ENCODE peak calls at places on chromosomes 3 and 15, in eight cellular contexts. One of them, this sample, is unnamed.

GRCh38 chr15:85044251-85044853 is 62.7 kb downstream of the PDE8A start:
- DNase-seq in bronchial epithelial cell: peak; percentile 66
- DNase-seq in NB4: peak; percentile 63
- DNase-seq in stomach: peak; percentile 61
- DNase-seq in astrocyte of the spinal cord: peak; percentile 73
- DNase-seq in HL-60: peak; percentile 59
- DNase-seq in AG04450: peak; percentile 37
- DNase-seq in K562: no peak
- DNase-seq in this sample: no peak

GRCh38 chr3:149658444-149659172 is 783 bp upstream of the WWTR1 start:
- DNase-seq in bronchial epithelial cell: peak; percentile 66
- DNase-seq in NB4: peak; percentile 12
- DNase-seq in stomach: peak; percentile 70
- DNase-seq in astrocyte of the spinal cord: peak; percentile 90
- DNase-seq in HL-60: no peak
- DNase-seq in AG04450: peak; percentile 46
- DNase-seq in K562: no peak
- DNase-seq in this sample: peak; percentile 54

GRCh38 chr15:81327526-81327925 is 3.6 kb upstream of the STARD5 start:
- DNase-seq in bronchial epithelial cell: no peak
- DNase-seq in NB4: no peak
- DNase-seq in stomach: no peak
- DNase-seq in astrocyte of the spinal cord: peak; percentile 91
- DNase-seq in HL-60: peak; percentile 29
- DNase-seq in AG04450: peak; percentile 74
- DNase-seq in K562: no peak
- DNase-seq in this sample: peak; percentile 43

GRCh38 chr3:106326941-106327765 is 458.3 kb upstream of the CBLB start:
- DNase-seq in bronchial epithelial cell: no peak
- DNase-seq in NB4: no peak
- DNase-seq in stomach: no peak
- DNase-seq in astrocyte of the spinal cord: peak; percentile 56
- DNase-seq in HL-60: no peak
- DNase-seq in AG04450: no peak
- DNase-seq in K562: no peak
- DNase-seq in this sample: no peak

GRCh38 chr3:104165866-104166265 is 1200.8 kb upstream of the ALCAM start:
- DNase-seq in bronchial epithelial cell: no peak
- DNase-seq in NB4: no peak
- DNase-seq in stomach: no peak
- DNase-seq in astrocyte of the spinal cord: no peak
- DNase-seq in HL-60: no peak
- DNase-seq in AG04450: no peak
- DNase-seq in K562: no peak
- DNase-seq in this sample: no peak

GRCh38 chr3:196315821-196316220 is 2.2 kb downstream of the DYNLT2B start:
- DNase-seq in bronchial epithelial cell: peak; percentile 54
- DNase-seq in NB4: no peak
- DNase-seq in stomach: no peak
- DNase-seq in astrocyte of the spinal cord: no peak
- DNase-seq in HL-60: no peak
- DNase-seq in AG04450: no peak
- DNase-seq in K562: no peak
- DNase-seq in this sample: no peak

GRCh38 chr15:48415036-48415886 is 84.0 kb downstream of the DUT start:
- DNase-seq in bronchial epithelial cell: peak; percentile 80
- DNase-seq in NB4: no peak
- DNase-seq in stomach: no peak
- DNase-seq in astrocyte of the spinal cord: no peak
- DNase-seq in HL-60: no peak
- DNase-seq in AG04450: no peak
- DNase-seq in K562: no peak
- DNase-seq in this sample: no peak

GRCh38 chr15:68765602-68766368 is 54.9 kb downstream of the ANP32A start:
- DNase-seq in bronchial epithelial cell: no peak
- DNase-seq in NB4: no peak
- DNase-seq in stomach: no peak
- DNase-seq in astrocyte of the spinal cord: no peak
- DNase-seq in HL-60: no peak
- DNase-seq in AG04450: no peak
- DNase-seq in K562: no peak
- DNase-seq in this sample: no peak

GRCh38 chr3:12990781-12991480 is 82.3 kb downstream of the IQSEC1 start:
- DNase-seq in bronchial epithelial cell: peak; percentile 47
- DNase-seq in NB4: no peak
- DNase-seq in stomach: no peak
- DNase-seq in astrocyte of the spinal cord: peak; percentile 70
- DNase-seq in HL-60: no peak
- DNase-seq in AG04450: peak; percentile 56
- DNase-seq in K562: no peak
- DNase-seq in this sample: peak; percentile 91

GRCh38 chr15:66832679-66833078 is 130.6 kb downstream of the SMAD6 start:
- DNase-seq in bronchial epithelial cell: no peak
- DNase-seq in NB4: peak; percentile 82
- DNase-seq in stomach: no peak
- DNase-seq in astrocyte of the spinal cord: no peak
- DNase-seq in HL-60: peak; percentile 57
- DNase-seq in AG04450: no peak
- DNase-seq in K562: no peak
- DNase-seq in this sample: no peak

GRCh38 chr3:23940775-23941174 is 4.3 kb upstream of the NR1D2 start:
- DNase-seq in bronchial epithelial cell: no peak
- DNase-seq in NB4: no peak
- DNase-seq in stomach: no peak
- DNase-seq in astrocyte of the spinal cord: no peak
- DNase-seq in HL-60: no peak
- DNase-seq in AG04450: no peak
- DNase-seq in K562: no peak
- DNase-seq in this sample: no peak

GRCh38 chr3:152969557-152970300 is 134.8 kb downstream of the P2RY1 start:
- DNase-seq in bronchial epithelial cell: peak; percentile 91
- DNase-seq in NB4: no peak
- DNase-seq in stomach: no peak
- DNase-seq in astrocyte of the spinal cord: peak; percentile 19
- DNase-seq in HL-60: no peak
- DNase-seq in AG04450: no peak
- DNase-seq in K562: no peak
- DNase-seq in this sample: no peak

GRCh38 chr15:88645171-88646087 is 6.6 kb downstream of the ISG20 start:
- DNase-seq in bronchial epithelial cell: no peak
- DNase-seq in NB4: no peak
- DNase-seq in stomach: peak; percentile 17
- DNase-seq in astrocyte of the spinal cord: no peak
- DNase-seq in HL-60: no peak
- DNase-seq in AG04450: no peak
- DNase-seq in K562: no peak
- DNase-seq in this sample: no peak

GRCh38 chr3:105868745-105869530 is at the start of gene CBLB:
- DNase-seq in bronchial epithelial cell: peak; percentile 96
- DNase-seq in NB4: peak; percentile 88
- DNase-seq in stomach: peak; percentile 91
- DNase-seq in astrocyte of the spinal cord: peak; percentile 99
- DNase-seq in HL-60: peak; percentile 91
- DNase-seq in AG04450: peak; percentile 89
- DNase-seq in K562: peak; percentile 89
- DNase-seq in this sample: peak; percentile 90

GRCh38 chr3:143402602-143403001 is 283.0 kb downstream of the CHST2 start:
- DNase-seq in bronchial epithelial cell: no peak
- DNase-seq in NB4: no peak
- DNase-seq in stomach: no peak
- DNase-seq in astrocyte of the spinal cord: no peak
- DNase-seq in HL-60: no peak
- DNase-seq in AG04450: no peak
- DNase-seq in K562: no peak
- DNase-seq in this sample: no peak

DNA sequence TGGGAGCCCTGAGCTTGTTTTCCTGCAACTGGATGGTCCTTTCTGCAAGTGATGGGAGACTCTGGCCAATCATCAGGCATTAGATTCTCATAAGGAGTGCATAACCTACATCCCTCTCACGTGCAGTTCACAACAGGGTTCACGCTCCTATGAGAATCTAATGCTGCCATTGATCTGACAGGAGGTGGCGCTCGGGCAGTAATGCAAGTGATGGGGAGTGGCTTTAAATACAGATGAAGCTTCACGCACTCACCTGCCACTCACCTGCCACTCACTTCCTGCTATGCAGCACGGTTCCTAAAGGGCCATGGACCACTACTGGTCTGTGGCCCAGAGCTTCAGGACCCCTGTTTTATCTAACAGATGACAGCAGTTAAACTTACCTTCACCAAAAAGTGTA is 21.4 kb downstream of the CSNK1G1 start:
- DNase-seq in bronchial epithelial cell: peak; percentile 9
- DNase-seq in NB4: no peak
- DNase-seq in stomach: no peak
- DNase-seq in astrocyte of the spinal cord: no peak
- DNase-seq in HL-60: no peak
- DNase-seq in AG04450: no peak
- DNase-seq in K562: no peak
- DNase-seq in this sample: no peak
- TF ChIP-seq CTCF in bronchial epithelial cell: no peak
- TF ChIP-seq CTCF in NB4: no peak
- TF ChIP-seq CTCF in stomach: no peak
- TF ChIP-seq CTCF in astrocyte of the spinal cord: no peak
- TF ChIP-seq CTCF in HL-60: no peak
- TF ChIP-seq CTCF in AG04450: no peak
- TF ChIP-seq CTCF in K562: no peak
- TF ChIP-seq CTCF in this sample: no peak

DNA sequence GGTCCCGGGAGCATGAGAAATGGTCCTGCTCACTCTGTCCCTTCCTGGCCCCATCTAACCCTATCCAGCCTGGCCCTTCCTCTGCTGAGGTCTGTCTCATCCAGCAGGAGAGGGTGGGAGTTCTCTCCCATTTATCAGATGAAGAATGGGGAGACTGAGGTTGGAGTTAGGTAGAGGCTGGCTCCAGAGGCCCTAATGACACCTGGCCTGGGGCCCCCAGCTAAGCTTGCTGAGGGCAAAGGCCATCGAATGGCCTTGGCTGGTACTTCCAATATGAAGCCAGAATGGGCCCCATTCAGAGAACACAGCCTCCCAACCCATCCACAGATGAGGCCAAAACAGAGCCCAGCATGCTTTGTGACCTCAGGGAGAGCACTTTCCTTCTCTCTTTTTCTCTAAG is 1.4 kb downstream of the CAMK1 start:
- DNase-seq in bronchial epithelial cell: no peak
- DNase-seq in NB4: no peak
- DNase-seq in stomach: no peak
- DNase-seq in astrocyte of the spinal cord: no peak
- DNase-seq in HL-60: no peak
- DNase-seq in AG04450: no peak
- DNase-seq in K562: no peak
- DNase-seq in this sample: no peak
- H3K4me3 ChIP-seq in bronchial epithelial cell: no peak overlapping the region
- H3K4me3 ChIP-seq in NB4: peak overlapping the region; percentile 64
- H3K4me3 ChIP-seq in stomach: peak overlapping the region; percentile 65
- H3K4me3 ChIP-seq in astrocyte of the spinal cord: no peak overlapping the region
- H3K4me3 ChIP-seq in HL-60: peak overlapping the region; percentile 80
- H3K4me3 ChIP-seq in AG04450: no peak overlapping the region
- H3K4me3 ChIP-seq in K562: no peak overlapping the region
- H3K4me3 ChIP-seq in this sample: no peak overlapping the region

GRCh38 chr3:194686414-194686815 is 732 bp downstream of the FAM43A start:
- DNase-seq in bronchial epithelial cell: no peak
- DNase-seq in NB4: no peak
- DNase-seq in stomach: no peak
- DNase-seq in astrocyte of the spinal cord: no peak
- DNase-seq in HL-60: no peak
- DNase-seq in AG04450: no peak
- DNase-seq in K562: no peak
- DNase-seq in this sample: no peak

GRCh38 chr3:194686816-194687637 is 1.3 kb downstream of the FAM43A start:
- DNase-seq in bronchial epithelial cell: peak; percentile 12
- DNase-seq in NB4: peak; percentile 62
- DNase-seq in stomach: peak; percentile 36
- DNase-seq in astrocyte of the spinal cord: peak; percentile 54
- DNase-seq in HL-60: peak; percentile 23
- DNase-seq in AG04450: no peak
- DNase-seq in K562: no peak
- DNase-seq in this sample: no peak

GRCh38 chr3:194685050-194685722 is 497 bp upstream of the FAM43A start:
- DNase-seq in bronchial epithelial cell: no peak
- DNase-seq in NB4: no peak
- DNase-seq in stomach: peak; percentile 8
- DNase-seq in astrocyte of the spinal cord: no peak
- DNase-seq in HL-60: no peak
- DNase-seq in AG04450: no peak
- DNase-seq in K562: no peak
- DNase-seq in this sample: no peak

GRCh38 chr3:194687638-194688206 is 2.0 kb downstream of the FAM43A start:
- DNase-seq in bronchial epithelial cell: peak; percentile 49
- DNase-seq in NB4: peak; percentile 93
- DNase-seq in stomach: peak; percentile 79
- DNase-seq in astrocyte of the spinal cord: peak; percentile 68
- DNase-seq in HL-60: peak; percentile 87
- DNase-seq in AG04450: no peak
- DNase-seq in K562: no peak
- DNase-seq in this sample: no peak

GRCh38 chr3:194685723-194686413 is at the start of gene FAM43A:
- DNase-seq in bronchial epithelial cell: peak; percentile 68
- DNase-seq in NB4: peak; percentile 96
- DNase-seq in stomach: peak; percentile 88
- DNase-seq in astrocyte of the spinal cord: peak; percentile 98
- DNase-seq in HL-60: peak; percentile 95
- DNase-seq in AG04450: peak; percentile 91
- DNase-seq in K562: peak; percentile 68
- DNase-seq in this sample: no peak
- TF ChIP-seq CTCF in bronchial epithelial cell: peak; percentile 17
- TF ChIP-seq CTCF in NB4: peak; percentile 7
- TF ChIP-seq CTCF in stomach: no peak
- TF ChIP-seq CTCF in astrocyte of the spinal cord: peak; percentile 40
- TF ChIP-seq CTCF in HL-60: no peak
- TF ChIP-seq CTCF in AG04450: peak; percentile 37
- TF ChIP-seq CTCF in K562: no peak
- TF ChIP-seq CTCF in this sample: peak; percentile 18

DNA sequence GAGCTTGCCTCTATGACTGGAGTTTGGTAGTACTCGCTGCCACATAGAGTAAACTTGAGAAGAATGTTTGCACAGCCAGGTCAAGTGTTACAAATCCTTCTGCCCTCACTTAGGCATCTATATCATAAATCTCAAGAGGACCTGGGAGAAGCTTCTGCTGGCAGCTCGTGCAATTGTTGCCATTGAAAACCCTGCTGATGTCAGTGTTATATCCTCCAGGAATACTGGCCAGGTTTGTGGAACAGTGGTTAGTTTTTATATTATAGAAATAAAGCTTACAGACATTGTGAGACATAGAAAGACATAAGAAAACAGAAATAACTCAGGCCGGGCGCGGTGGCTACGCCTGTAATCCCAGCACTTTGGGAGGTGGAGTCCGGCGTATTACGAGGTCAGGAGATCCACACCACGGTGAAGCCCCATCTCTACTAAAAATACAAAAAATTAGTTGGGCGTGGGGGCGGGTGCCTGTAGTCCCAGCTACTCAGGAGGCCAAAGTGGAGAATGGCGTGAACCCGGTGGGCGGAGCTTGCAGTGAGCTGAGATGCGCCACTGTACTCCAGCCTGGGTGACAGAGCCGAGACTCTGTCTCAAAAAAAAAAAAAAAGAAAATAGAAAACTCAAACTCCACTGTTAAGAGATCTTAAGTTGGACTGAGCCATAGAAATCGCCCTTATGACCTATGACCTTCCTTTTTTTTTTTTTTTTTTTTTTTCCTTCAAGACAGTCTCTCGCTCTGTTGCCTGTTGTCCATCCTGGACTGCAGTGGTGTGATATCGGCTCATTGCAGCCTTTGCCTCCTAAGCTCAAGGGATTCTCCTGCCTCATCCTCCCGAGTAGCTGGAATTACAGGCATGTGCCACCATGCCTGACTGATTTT is 2.2 kb downstream of the RPSA start:
- DNase-seq in bronchial epithelial cell: no peak
- DNase-seq in NB4: no peak
- DNase-seq in stomach: no peak
- DNase-seq in astrocyte of the spinal cord: no peak
- DNase-seq in HL-60: peak; percentile 18
- DNase-seq in AG04450: no peak
- DNase-seq in K562: no peak
- DNase-seq in this sample: no peak
- H3K4me3 ChIP-seq in bronchial epithelial cell: no peak overlapping the region
- H3K4me3 ChIP-seq in NB4: peak overlapping the region; percentile 98
- H3K4me3 ChIP-seq in stomach: peak overlapping the region; percentile 70
- H3K4me3 ChIP-seq in astrocyte of the spinal cord: no peak overlapping the region
- H3K4me3 ChIP-seq in HL-60: peak overlapping the region; percentile 75
- H3K4me3 ChIP-seq in AG04450: no peak overlapping the region
- H3K4me3 ChIP-seq in K562: peak overlapping the region; percentile 61
- H3K4me3 ChIP-seq in this sample: peak overlapping the region; percentile 89